ENCODE peak calls at places on chromosome 18, in five cellular contexts. Q is K562, E is A549, T is HepG2, O is H1. P is an unnamed sample.

GRCh38 chr18:77346446-77346845 is 96.8 kb downstream of the GALR1 start:
- DNase-seq in Q (no peak), O (no peak), E (no peak), T (no peak), P (no peak)

GRCh38 chr18:635171-635570 is 22.3 kb upstream of the TYMS start:
- DNase-seq in Q (no peak), E (no peak), T (no peak), O (no peak), P (no peak)

GRCh38 chr18:25080988-25081387 is 271.0 kb downstream of the ZNF521 start:
- DNase-seq in E (no peak), T (no peak), Q (no peak), O (no peak), P (no peak)

GRCh38 chr18:2510416-2510815 is 60.9 kb downstream of the METTL4 start:
- DNase-seq in O (no peak), Q (no peak), E (no peak), T (no peak), P (no peak)

GRCh38 chr18:13940326-13940725 is 25.0 kb upstream of the MC2R start:
- DNase-seq in O (no peak), Q (no peak), E (no peak), T (no peak), P (no peak)

GRCh38 chr18:13280066-13280795 is 61.7 kb downstream of the LDLRAD4 start:
- DNase-seq in Q (no peak), E (no peak), T (no peak), O (no peak), P (no peak)

GRCh38 chr18:50751490-50751889 is 68.3 kb downstream of the MRO start:
- DNase-seq in O (no peak), E (no peak), T (no peak), Q (no peak), P (no peak)

GRCh38 chr18:22129778-22130177 is 39.6 kb upstream of the GATA6 start:
- DNase-seq in Q (no peak), T (no peak), O (no peak), E (no peak), P (no peak)

GRCh38 chr18:49704334-49704733 is 109.0 kb downstream of the ACAA2 start:
- DNase-seq in O (no peak), Q (no peak), E (no peak), T (no peak), P (no peak)

GRCh38 chr18:24657461-24657860 is 197.0 kb downstream of the HRH4 start:
- DNase-seq in E (no peak), O (no peak), T (no peak), Q (no peak), P (no peak)

GRCh38 chr18:76557026-76557575 is 62.1 kb upstream of the ZNF516 start:
- DNase-seq in O (no peak), Q (no peak), T (peak; percentile 49), E (no peak), P (no peak)

GRCh38 chr18:24270937-24271380 is 126.7 kb downstream of the OSBPL1A start:
- DNase-seq in E (no peak), T (no peak), Q (no peak), O (no peak), P (no peak)

GRCh38 chr18:8747440-8747937 is 42.1 kb downstream of the MTCL1 start:
- DNase-seq in O (no peak), Q (no peak), T (no peak), E (no peak), P (no peak)

GRCh38 chr18:28407681-28408080 is 230.8 kb upstream of the CDH2 start:
- DNase-seq in O (no peak), T (no peak), Q (no peak), E (no peak), P (no peak)

GRCh38 chr18:43883886-43884285 is 606.6 kb upstream of the SYT4 start:
- DNase-seq in T (no peak), O (no peak), Q (no peak), E (no peak), P (no peak)

DNA sequence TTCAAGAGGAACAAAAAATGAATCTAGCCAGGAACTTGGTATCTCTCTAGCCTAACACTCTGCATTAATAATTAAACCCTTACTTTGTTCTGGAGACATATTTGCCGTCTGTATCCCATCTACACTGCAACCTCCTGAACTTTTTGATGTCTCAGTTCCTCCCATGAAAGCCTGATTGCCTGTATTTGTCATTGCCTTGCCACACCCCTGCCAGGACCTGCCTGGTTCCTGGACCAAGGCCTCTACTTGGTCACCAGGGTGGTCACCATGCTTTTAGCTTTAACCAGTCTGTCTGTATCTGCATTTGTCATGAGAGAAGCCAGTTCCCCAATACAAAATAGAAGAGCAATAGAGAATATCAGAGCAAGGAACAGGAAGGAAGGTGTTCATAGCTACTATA is 58.8 kb upstream of the NOL4 start:
- DNase-seq in Q (no peak), O (no peak), T (no peak), E (no peak), P (no peak)
- TF ChIP-seq KDM1A in Q (no peak), O (no peak), T (no peak), E (no peak), P (no peak)

DNA sequence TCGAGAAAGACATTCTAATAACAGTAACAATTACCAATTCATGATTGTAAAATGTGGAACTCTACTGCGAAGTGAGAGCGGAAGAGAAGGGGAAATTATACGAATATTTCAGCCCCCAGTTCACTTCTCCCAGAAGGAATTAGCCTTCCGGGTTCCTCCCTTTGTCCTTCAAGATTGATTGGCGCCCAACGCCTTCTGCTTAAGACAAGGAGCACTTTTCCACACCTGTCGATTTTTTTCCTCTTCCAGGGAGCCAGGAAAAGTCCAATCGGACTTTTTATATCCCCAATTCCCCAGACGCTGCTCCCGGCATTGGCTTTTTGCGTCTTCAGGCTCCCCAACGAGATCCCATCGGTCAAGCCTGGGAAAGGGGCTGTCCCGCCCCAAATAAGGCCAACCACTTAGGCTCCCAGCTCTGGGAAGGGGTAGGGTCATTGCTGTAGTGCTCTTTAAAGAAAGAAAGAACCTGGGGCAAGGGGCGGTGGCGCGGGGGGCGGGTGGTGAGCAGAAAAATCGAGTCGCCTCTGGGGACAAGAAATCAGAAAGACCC is 1.5 kb downstream of the DSC2 start:
- DNase-seq in O (no peak), E (no peak), Q (peak; percentile 49), T (peak; percentile 43), P (no peak)
- TF ChIP-seq KDM1A in O (no peak), E (no peak), Q (no peak), T (no peak), P (no peak)

DNA sequence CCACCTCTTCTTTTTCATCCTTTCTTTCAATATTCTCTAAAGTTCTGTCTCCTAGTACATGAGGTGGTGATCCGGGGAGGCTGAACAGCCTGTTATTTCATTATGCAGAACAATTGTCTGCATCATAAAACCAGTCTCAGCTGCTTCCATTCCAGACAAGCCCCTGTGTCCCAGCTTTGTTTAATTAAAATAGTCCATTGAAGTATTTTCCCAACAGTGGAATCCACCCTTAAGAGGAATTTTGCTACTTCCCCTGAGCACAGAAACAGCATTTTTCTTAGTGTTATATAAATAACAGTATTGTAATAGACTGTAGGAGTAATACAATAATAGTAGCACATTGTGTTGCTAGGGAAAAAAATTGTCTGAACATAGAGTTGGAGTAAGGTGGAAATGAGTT is 395.4 kb upstream of the TCF4 start:
- DNase-seq in O (no peak), E (no peak), Q (no peak), T (no peak), P (no peak)
- TF ChIP-seq KDM1A in O (no peak), E (no peak), Q (no peak), T (no peak), P (no peak)

DNA sequence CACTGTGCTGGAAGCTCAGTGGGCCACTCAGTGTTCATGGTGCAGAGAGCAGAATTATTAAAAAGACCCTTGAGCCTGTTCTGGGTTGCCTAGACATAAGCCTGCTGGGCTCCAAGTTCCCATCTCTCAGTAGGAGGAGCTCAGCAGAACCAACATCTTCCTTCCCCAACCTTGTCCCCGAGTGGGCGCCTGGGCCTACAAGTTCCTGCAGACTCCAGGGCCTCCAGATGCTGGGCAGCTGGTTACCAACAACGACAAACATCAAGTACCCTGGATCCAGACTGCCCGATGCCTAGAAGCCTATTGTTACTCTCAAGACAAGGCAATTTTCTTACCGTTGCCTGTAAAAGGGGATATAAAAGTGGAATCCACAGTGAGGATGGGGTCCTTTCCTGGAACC is 214.2 kb downstream of the HAUS1 start:
- DNase-seq in O (no peak), Q (no peak), E (no peak), T (no peak), P (no peak)
- TF ChIP-seq KDM1A in O (no peak), Q (no peak), E (no peak), T (no peak), P (no peak)

GRCh38 chr18:79628416-79629248 is 51.0 kb upstream of the CTDP1 start:
- DNase-seq in E (no peak), O (no peak), Q (no peak), T (no peak), P (no peak)

GRCh38 chr18:79630266-79631095 is 49.1 kb upstream of the CTDP1 start:
- DNase-seq in O (no peak), Q (no peak), E (no peak), T (no peak), P (no peak)

GRCh38 chr18:79627750-79628294 is 51.8 kb upstream of the CTDP1 start:
- DNase-seq in E (no peak), Q (no peak), O (no peak), T (no peak), P (no peak)

GRCh38 chr18:79629606-79630005 is 50.0 kb upstream of the CTDP1 start:
- DNase-seq in Q (no peak), E (no peak), T (no peak), O (no peak), P (no peak)

GRCh38 chr18:79629249-79629558 is 50.4 kb upstream of the CTDP1 start:
- DNase-seq in T (no peak), Q (no peak), O (no peak), E (no peak), P (no peak)
- TF ChIP-seq KDM1A in T (no peak), Q (no peak), O (no peak), E (no peak), P (no peak)

GRCh38 chr18:45169610-45170009 is 445.7 kb upstream of the SLC14A2 start:
- DNase-seq in Q (no peak), E (no peak), O (no peak), T (no peak), P (no peak)

GRCh38 chr18:45166341-45167108 is 448.8 kb upstream of the SLC14A2 start:
- DNase-seq in O (no peak), E (peak; percentile 5), T (no peak), Q (no peak), P (no peak)

GRCh38 chr18:45167109-45167551 is 448.1 kb upstream of the SLC14A2 start:
- DNase-seq in E (no peak), O (no peak), T (no peak), Q (no peak), P (no peak)

GRCh38 chr18:45167631-45168225 is 447.5 kb upstream of the SLC14A2 start:
- DNase-seq in E (no peak), T (no peak), O (no peak), Q (no peak), P (no peak)

DNA sequence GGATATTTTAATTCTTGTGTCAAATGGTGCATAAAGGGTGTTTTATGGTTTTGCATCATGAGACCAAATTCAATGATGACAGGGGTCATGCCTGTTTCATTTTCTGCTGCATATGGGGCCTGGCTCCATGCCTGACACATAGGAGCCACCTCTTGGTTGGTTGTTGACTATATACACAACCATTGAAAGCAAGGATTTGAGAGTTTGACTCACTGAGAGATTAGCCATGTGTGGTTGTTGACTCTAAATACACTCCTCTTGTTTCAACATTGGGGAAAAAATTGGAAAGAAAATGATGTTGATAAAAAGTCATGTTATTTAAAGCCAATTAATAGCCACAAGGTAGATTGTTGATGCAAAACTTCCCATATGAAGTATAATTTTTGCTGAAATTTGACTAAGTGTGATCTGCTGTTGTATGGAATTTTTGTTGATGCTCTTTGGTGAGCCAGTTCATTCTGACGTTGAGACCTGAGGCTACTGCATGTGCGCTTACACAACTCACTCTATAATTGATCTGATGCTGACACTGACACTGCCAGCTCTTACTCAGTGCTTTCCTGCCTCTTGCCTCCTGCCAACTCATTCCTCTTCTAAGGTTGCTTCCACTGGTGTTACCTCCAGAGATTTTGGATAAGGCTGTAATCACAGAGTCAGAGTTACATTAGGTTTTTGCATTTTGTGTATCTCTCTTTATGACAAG is 446.2 kb upstream of the SLC14A2 start:
- DNase-seq in Q (no peak), O (no peak), E (no peak), T (no peak), P (no peak)
- TF ChIP-seq KDM1A in Q (no peak), O (no peak), E (no peak), T (no peak), P (no peak)